ENCODE peak calls at places on chromosomes 3 and 15, in six cellular contexts. One of them, this sample, is unnamed.

GRCh38 chr3:145865329-145865904 is 295.6 kb downstream of the PLOD2 start:
- DNase-seq in pons: peak
- DNase-seq in T-helper 17 cell: no peak
- DNase-seq in kidney: no peak
- DNase-seq in stimulated activated CD4-positive, alpha-beta T cell treated with anti-CD3 and anti-CD28 coated beads, Interleukin-12 subunit alpha, Interleukin-12 subunit beta, amount 100 ng/mL, for 4 hours: no peak
- DNase-seq in amygdala: no peak
- DNase-seq in this sample: no peak

GRCh38 chr15:101637549-101638318 is 14.4 kb downstream of the TM2D3 start:
- DNase-seq in stimulated activated CD4-positive, alpha-beta T cell treated with anti-CD3 and anti-CD28 coated beads, Interleukin-12 subunit alpha, Interleukin-12 subunit beta, amount 100 ng/mL, for 4 hours: no peak
- DNase-seq in pons: no peak
- DNase-seq in kidney: no peak
- DNase-seq in T-helper 17 cell: no peak
- DNase-seq in amygdala: no peak
- DNase-seq in this sample: no peak

GRCh38 chr3:183745300-183746098 is 47.9 kb downstream of the YEATS2 start:
- DNase-seq in stimulated activated CD4-positive, alpha-beta T cell treated with anti-CD3 and anti-CD28 coated beads, Interleukin-12 subunit alpha, Interleukin-12 subunit beta, amount 100 ng/mL, for 4 hours: no peak
- DNase-seq in amygdala: no peak
- DNase-seq in pons: no peak
- DNase-seq in T-helper 17 cell: no peak
- DNase-seq in kidney: no peak
- DNase-seq in this sample: no peak

GRCh38 chr3:36993326-36994283 is at the start of gene MLH1:
- DNase-seq in amygdala: no peak
- DNase-seq in kidney: peak
- DNase-seq in pons: peak
- DNase-seq in T-helper 17 cell: peak
- DNase-seq in stimulated activated CD4-positive, alpha-beta T cell treated with anti-CD3 and anti-CD28 coated beads, Interleukin-12 subunit alpha, Interleukin-12 subunit beta, amount 100 ng/mL, for 4 hours: peak
- DNase-seq in this sample: peak

GRCh38 chr3:105786241-105786640 is 82.6 kb downstream of the CBLB start:
- DNase-seq in pons: no peak
- DNase-seq in amygdala: no peak
- DNase-seq in kidney: no peak
- DNase-seq in T-helper 17 cell: no peak
- DNase-seq in stimulated activated CD4-positive, alpha-beta T cell treated with anti-CD3 and anti-CD28 coated beads, Interleukin-12 subunit alpha, Interleukin-12 subunit beta, amount 100 ng/mL, for 4 hours: no peak
- DNase-seq in this sample: no peak

GRCh38 chr15:98954411-98954810 is 53.2 kb downstream of the PGPEP1L start:
- DNase-seq in pons: peak
- DNase-seq in stimulated activated CD4-positive, alpha-beta T cell treated with anti-CD3 and anti-CD28 coated beads, Interleukin-12 subunit alpha, Interleukin-12 subunit beta, amount 100 ng/mL, for 4 hours: no peak
- DNase-seq in T-helper 17 cell: no peak
- DNase-seq in amygdala: no peak
- DNase-seq in kidney: peak
- DNase-seq in this sample: no peak

GRCh38 chr15:86691091-86691490 is 611.4 kb downstream of the AGBL1 start:
- DNase-seq in T-helper 17 cell: no peak
- DNase-seq in pons: peak
- DNase-seq in stimulated activated CD4-positive, alpha-beta T cell treated with anti-CD3 and anti-CD28 coated beads, Interleukin-12 subunit alpha, Interleukin-12 subunit beta, amount 100 ng/mL, for 4 hours: no peak
- DNase-seq in amygdala: no peak
- DNase-seq in kidney: no peak
- DNase-seq in this sample: no peak

GRCh38 chr3:111616417-111617105 is 21.4 kb upstream of the ZBED2 start:
- DNase-seq in stimulated activated CD4-positive, alpha-beta T cell treated with anti-CD3 and anti-CD28 coated beads, Interleukin-12 subunit alpha, Interleukin-12 subunit beta, amount 100 ng/mL, for 4 hours: peak
- DNase-seq in T-helper 17 cell: no peak
- DNase-seq in kidney: peak
- DNase-seq in amygdala: no peak
- DNase-seq in pons: no peak
- DNase-seq in this sample: no peak

GRCh38 chr3:70049761-70050160 is 50.2 kb downstream of the SAMMSON start:
- DNase-seq in stimulated activated CD4-positive, alpha-beta T cell treated with anti-CD3 and anti-CD28 coated beads, Interleukin-12 subunit alpha, Interleukin-12 subunit beta, amount 100 ng/mL, for 4 hours: no peak
- DNase-seq in amygdala: no peak
- DNase-seq in pons: no peak
- DNase-seq in T-helper 17 cell: no peak
- DNase-seq in kidney: no peak
- DNase-seq in this sample: no peak

GRCh38 chr3:144162042-144162441 is 190.4 kb downstream of the DIPK2A start:
- DNase-seq in kidney: no peak
- DNase-seq in stimulated activated CD4-positive, alpha-beta T cell treated with anti-CD3 and anti-CD28 coated beads, Interleukin-12 subunit alpha, Interleukin-12 subunit beta, amount 100 ng/mL, for 4 hours: no peak
- DNase-seq in amygdala: no peak
- DNase-seq in T-helper 17 cell: no peak
- DNase-seq in pons: no peak
- DNase-seq in this sample: peak

GRCh38 chr3:55534876-55535275 is 47.8 kb upstream of the WNT5A start:
- DNase-seq in amygdala: no peak
- DNase-seq in kidney: no peak
- DNase-seq in pons: no peak
- DNase-seq in T-helper 17 cell: no peak
- DNase-seq in stimulated activated CD4-positive, alpha-beta T cell treated with anti-CD3 and anti-CD28 coated beads, Interleukin-12 subunit alpha, Interleukin-12 subunit beta, amount 100 ng/mL, for 4 hours: no peak
- DNase-seq in this sample: no peak

GRCh38 chr3:72756900-72757299 is 91.3 kb downstream of the SHQ1 start:
- DNase-seq in amygdala: no peak
- DNase-seq in pons: peak
- DNase-seq in kidney: no peak
- DNase-seq in stimulated activated CD4-positive, alpha-beta T cell treated with anti-CD3 and anti-CD28 coated beads, Interleukin-12 subunit alpha, Interleukin-12 subunit beta, amount 100 ng/mL, for 4 hours: peak
- DNase-seq in T-helper 17 cell: no peak
- DNase-seq in this sample: no peak

GRCh38 chr3:82676356-82677026 is 915.0 kb upstream of the GBE1 start:
- DNase-seq in pons: no peak
- DNase-seq in kidney: no peak
- DNase-seq in amygdala: no peak
- DNase-seq in stimulated activated CD4-positive, alpha-beta T cell treated with anti-CD3 and anti-CD28 coated beads, Interleukin-12 subunit alpha, Interleukin-12 subunit beta, amount 100 ng/mL, for 4 hours: no peak
- DNase-seq in T-helper 17 cell: no peak
- DNase-seq in this sample: no peak

GRCh38 chr15:78822514-78822913 is 11.2 kb upstream of the ADAMTS7 start:
- DNase-seq in amygdala: no peak
- DNase-seq in pons: no peak
- DNase-seq in kidney: no peak
- DNase-seq in stimulated activated CD4-positive, alpha-beta T cell treated with anti-CD3 and anti-CD28 coated beads, Interleukin-12 subunit alpha, Interleukin-12 subunit beta, amount 100 ng/mL, for 4 hours: no peak
- DNase-seq in T-helper 17 cell: no peak
- DNase-seq in this sample: no peak

GRCh38 chr3:155409336-155409735 is 115.9 kb upstream of the STRIT1 start:
- DNase-seq in T-helper 17 cell: no peak
- DNase-seq in kidney: no peak
- DNase-seq in amygdala: no peak
- DNase-seq in pons: no peak
- DNase-seq in stimulated activated CD4-positive, alpha-beta T cell treated with anti-CD3 and anti-CD28 coated beads, Interleukin-12 subunit alpha, Interleukin-12 subunit beta, amount 100 ng/mL, for 4 hours: no peak
- DNase-seq in this sample: no peak